ENCODE peak calls at places on chromosomes 13 and 19, in five cellular contexts. H is psoas muscle, B is mammary epithelial cell, C is fibroblast of mammary gland, L is A549. T is an unnamed sample.

GRCh38 chr19:58387338-58388174 is 487 bp downstream of the RPS5 start:
- DNase-seq in B (no peak), H (no peak), L (no peak), C (peak), T (no peak)

GRCh38 chr13:28864544-28864943 is 44.4 kb downstream of the MTUS2 start:
- DNase-seq in C (no peak), L (no peak), H (no peak), B (no peak), T (no peak)

GRCh38 chr13:31225180-31225579 is 25.4 kb downstream of the B3GLCT start:
- DNase-seq in C (no peak), B (no peak), H (no peak), L (no peak), T (no peak)

GRCh38 chr13:49248433-49249002 is 793 bp downstream of the CDADC1 start:
- DNase-seq in C (peak), B (peak), L (no peak), H (no peak), T (no peak)

GRCh38 chr19:31152906-31153305 is 196.3 kb downstream of the TSHZ3 start:
- DNase-seq in H (no peak), B (peak), L (no peak), C (peak), T (no peak)

GRCh38 chr19:17385878-17386611 is 8.0 kb downstream of the CCDC194 start:
- DNase-seq in B (no peak), L (peak), C (peak), H (peak), T (peak)

GRCh38 chr19:6066661-6067646 is 43.3 kb downstream of the RFX2 start:
- DNase-seq in C (peak), B (peak), H (peak), L (peak), T (peak)

GRCh38 chr13:105702441-105702840 is 833.0 kb downstream of the EFNB2 start:
- DNase-seq in C (no peak), B (no peak), L (no peak), H (no peak), T (no peak)

GRCh38 chr13:25217023-25217909 is 45.2 kb upstream of the AMER2 start:
- DNase-seq in B (peak), L (peak), H (no peak), C (peak), T (peak)

GRCh38 chr13:67557642-67558241 is 327.6 kb upstream of the PCDH9 start:
- DNase-seq in B (no peak), C (no peak), H (no peak), L (no peak), T (peak)

GRCh38 chr19:34639491-34640085 is 37.4 kb downstream of the SCGB2B2 start:
- DNase-seq in H (no peak), B (peak), L (peak), C (peak), T (peak)

GRCh38 chr19:4678881-4679379 is 8.8 kb upstream of the MYDGF start:
- DNase-seq in C (peak), L (peak), B (no peak), H (peak), T (no peak)

GRCh38 chr13:102235689-102236088 is 166.2 kb downstream of the FGF14 start:
- DNase-seq in H (no peak), L (no peak), C (no peak), B (no peak), T (no peak)

GRCh38 chr13:108176685-108177274 is 38.6 kb downstream of the LIG4 start:
- DNase-seq in C (peak), L (peak), H (no peak), B (peak), T (peak)

GRCh38 chr19:16325161-16325527 is 518 bp downstream of the KLF2 start:
- DNase-seq in B (no peak), H (peak), L (peak), C (no peak), T (no peak)

GRCh38 chr13:112240076-112240475 is 136.1 kb upstream of the SPACA7 start:
- DNase-seq in C (no peak), H (no peak), L (no peak), B (no peak), T (no peak)

GRCh38 chr19:2569596-2570465 is 93.9 kb downstream of the GADD45B start:
- DNase-seq in B (no peak), H (no peak), L (no peak), C (no peak), T (no peak)

GRCh38 chr13:55664178-55664577 is 1476.5 kb upstream of the PRR20A start:
- DNase-seq in B (no peak), C (no peak), H (no peak), L (no peak), T (no peak)

GRCh38 chr19:38304866-38305429 is 897 bp downstream of the C19orf33 start:
- DNase-seq in B (peak), L (peak), C (no peak), H (no peak), T (peak)

GRCh38 chr19:737591-738093 is 13.3 kb upstream of the MISP start:
- DNase-seq in C (peak), L (peak), H (peak), B (no peak), T (peak)

GRCh38 chr13:65926750-65927171 is 1303.4 kb downstream of the PCDH9 start:
- DNase-seq in L (peak), B (no peak), C (no peak), H (no peak), T (no peak)

GRCh38 chr19:10000171-10000826 is 10.0 kb downstream of the COL5A3 start:
- DNase-seq in C (peak), H (peak), L (peak), B (peak), T (peak)

GRCh38 chr19:44891016-44891882 is at the start of gene TOMM40:
- DNase-seq in C (no peak), L (peak), B (no peak), H (peak), T (peak)
- TF ChIP-seq CTCF in C (no peak), L (no peak), B (no peak), H (peak), T (no peak)

GRCh38 chr19:56837892-56838679 is 2.4 kb downstream of the PEG3 start:
- DNase-seq in L (no peak), H (peak), B (peak), C (peak), T (no peak)
- TF ChIP-seq CTCF in L (no peak), H (peak), B (no peak), C (peak), T (no peak)

GRCh38 chr19:18496167-18496979 is 25.5 kb downstream of the ELL start:
- DNase-seq in C (peak), B (peak), L (peak), H (no peak), T (peak)

GRCh38 chr19:18494267-18494607 is 27.6 kb downstream of the ELL start:
- DNase-seq in C (peak), H (no peak), B (no peak), L (no peak), T (no peak)

GRCh38 chr19:18493440-18494266 is 28.2 kb downstream of the ELL start:
- DNase-seq in L (no peak), C (no peak), H (no peak), B (no peak), T (no peak)

GRCh38 chr19:18496980-18497256 is 25.0 kb downstream of the ELL start:
- DNase-seq in C (no peak), H (no peak), L (no peak), B (no peak), T (peak)

DNA sequence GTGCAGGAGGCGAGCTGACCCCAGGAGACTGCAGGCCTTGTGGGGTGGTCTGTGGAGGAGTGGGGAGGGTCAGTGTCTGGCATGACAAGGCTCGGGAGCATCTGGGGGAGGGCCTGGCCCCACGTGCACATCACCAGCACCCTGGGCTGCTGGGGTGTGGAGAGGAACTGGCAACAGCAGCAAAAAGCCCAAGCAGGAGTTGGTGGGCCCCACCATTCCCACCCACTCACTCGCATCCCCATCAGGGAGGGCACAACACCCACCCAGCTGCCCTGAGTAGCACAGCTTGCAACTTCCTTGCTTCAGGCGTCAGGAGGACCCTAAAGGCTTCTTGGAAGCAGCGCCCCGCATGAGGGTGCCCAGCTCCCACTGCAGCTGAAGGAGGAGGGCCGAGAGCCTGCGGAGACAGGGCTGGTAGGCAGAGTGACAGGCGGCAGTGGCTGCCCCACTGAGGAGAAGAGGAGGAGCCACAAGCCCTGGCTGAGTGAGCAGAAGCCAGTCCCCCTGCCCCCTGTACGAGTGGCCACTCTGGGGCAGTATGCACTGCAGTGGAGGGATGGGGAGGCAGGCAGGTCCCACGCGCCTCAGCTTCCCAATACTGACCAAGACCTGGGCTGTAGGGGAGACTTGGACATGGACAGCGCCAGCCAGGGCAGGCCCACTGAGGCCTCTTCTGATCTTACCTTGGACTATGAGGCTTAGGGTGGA is 26.5 kb downstream of the ELL start:
- DNase-seq in L (no peak), H (no peak), C (no peak), B (no peak), T (no peak)
- TF ChIP-seq CTCF in L (no peak), H (no peak), C (no peak), B (no peak), T (no peak)

GRCh38 chr13:38970380-38971051 is 20.1 kb downstream of the STOML3 start:
- DNase-seq in H (no peak), L (no peak), C (no peak), B (no peak), T (no peak)
- TF ChIP-seq CTCF in H (no peak), L (no peak), C (no peak), B (peak), T (no peak)

GRCh38 chr19:53874384-53874995 is 6.8 kb downstream of the MYADM start:
- DNase-seq in L (no peak), H (no peak), C (no peak), B (no peak), T (no peak)

GRCh38 chr19:53870485-53870844 is 2.8 kb downstream of the MYADM start:
- DNase-seq in L (peak), H (no peak), B (no peak), C (no peak), T (no peak)

GRCh38 chr19:53871448-53871847 is 3.8 kb downstream of the MYADM start:
- DNase-seq in H (no peak), B (no peak), C (no peak), L (no peak), T (no peak)

GRCh38 chr19:53873451-53874383 is 6.0 kb downstream of the MYADM start:
- DNase-seq in H (no peak), B (no peak), L (no peak), C (no peak), T (no peak)

GRCh38 chr19:53872762-53873161 is 5.1 kb downstream of the MYADM start:
- DNase-seq in C (no peak), L (peak), H (no peak), B (no peak), T (no peak)
- TF ChIP-seq CTCF in C (no peak), L (no peak), H (no peak), B (no peak), T (no peak)

DNA sequence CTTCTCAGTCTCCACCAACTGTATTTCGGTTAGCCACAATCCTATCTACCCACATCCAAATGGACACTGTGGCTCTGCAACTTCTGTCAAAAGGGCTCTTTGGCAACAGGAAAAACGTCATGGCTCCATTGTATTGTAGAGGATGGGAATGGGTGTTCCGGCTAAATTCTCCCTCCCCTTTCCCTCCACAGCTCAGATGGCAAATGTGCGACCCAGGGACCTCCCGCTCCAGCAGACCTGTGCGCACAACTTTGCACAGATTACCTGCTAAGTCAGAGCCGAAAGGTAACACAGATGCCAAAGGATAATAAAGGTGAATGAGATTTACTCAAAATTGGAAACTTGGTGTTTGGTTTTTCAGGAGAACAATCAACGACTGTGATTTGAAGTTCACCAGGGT is 948 bp upstream of the KL start:
- DNase-seq in L (no peak), H (no peak), B (no peak), C (no peak), T (no peak)
- TF ChIP-seq CTCF in L (no peak), H (no peak), B (no peak), C (no peak), T (no peak)

DNA sequence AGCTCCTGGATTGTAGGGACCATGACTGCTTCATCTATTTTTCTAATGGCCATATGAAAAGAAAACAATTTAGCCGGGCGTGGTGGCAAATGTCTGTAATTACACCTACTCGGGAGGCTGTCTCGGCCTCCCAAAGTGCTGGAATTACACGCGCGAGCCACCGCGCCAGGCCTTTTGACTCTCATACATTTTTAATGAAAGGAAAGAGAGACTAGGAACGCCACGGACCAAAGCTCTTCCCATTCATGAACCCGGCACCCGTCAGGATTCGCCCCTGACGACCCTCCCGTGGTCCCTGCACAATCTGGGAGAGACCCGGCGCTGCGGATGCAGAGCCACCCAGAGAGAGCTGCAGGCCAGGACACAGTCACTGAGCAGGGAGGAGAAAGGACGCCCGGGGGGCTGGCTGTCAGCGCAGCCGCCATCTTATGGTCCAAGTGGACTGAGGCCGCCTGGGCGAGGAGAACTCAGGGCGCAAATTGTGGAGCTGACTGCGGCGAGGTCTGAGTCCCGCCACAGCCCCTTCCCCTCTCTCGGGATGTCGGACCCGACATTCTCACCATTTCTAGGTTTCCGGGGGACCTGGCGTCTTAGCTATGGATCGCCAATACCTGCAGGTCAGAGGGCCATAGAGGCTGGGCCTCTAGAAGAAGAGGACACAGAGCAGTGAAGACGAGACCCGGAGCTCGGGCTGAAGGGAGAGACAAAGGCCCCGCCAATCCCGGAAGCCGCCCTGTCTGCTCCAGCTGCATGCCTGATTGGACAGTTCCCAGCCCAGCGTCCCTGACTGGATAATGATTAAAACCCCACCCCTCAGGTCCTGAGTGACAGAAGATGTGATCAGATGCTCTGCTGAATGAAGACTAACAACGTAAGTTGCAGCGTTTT is at the start of gene ZNF681:
- DNase-seq in C (peak), B (peak), L (peak), H (peak), T (no peak)
- TF ChIP-seq CTCF in C (no peak), B (peak), L (no peak), H (no peak), T (no peak)

DNA sequence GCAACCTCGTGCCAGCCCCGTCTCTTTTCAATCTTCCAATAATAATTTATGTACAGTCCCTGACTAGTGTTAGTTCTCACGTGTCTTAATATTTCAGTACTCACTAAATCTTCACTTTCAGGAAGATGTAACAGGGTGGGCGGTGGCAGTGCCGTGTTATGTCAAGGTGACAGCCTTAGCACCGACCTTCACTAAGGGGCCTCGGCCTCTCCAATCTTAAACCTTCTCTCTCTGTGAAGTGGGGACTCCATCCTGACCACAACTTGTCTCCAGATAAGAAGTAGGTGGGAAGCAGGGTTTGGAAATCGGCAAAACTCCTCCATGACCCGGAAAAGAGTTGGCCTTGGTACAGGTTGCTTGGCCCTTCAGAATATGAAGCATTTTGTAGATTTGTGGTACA is 1.8 kb downstream of the RPS19 start:
- DNase-seq in B (no peak), H (no peak), C (no peak), L (no peak), T (no peak)
- TF ChIP-seq CTCF in B (no peak), H (no peak), C (no peak), L (no peak), T (no peak)